ENCODE peak calls at places on chromosomes 11 and 22, in seven cellular contexts. One of them, this sample, is unnamed.

GRCh38 chr11:2760196-2760871 is 60.5 kb upstream of the KCNQ1OT1 start:
- DNase-seq in left cardiac atrium: no peak
- DNase-seq in stimulated activated CD8-positive, alpha-beta memory T cell treated with anti-CD3 and anti-CD28 coated beads, Interleukin-4, amount 100 ng/mL, for 24 hours: no peak
- DNase-seq in anterior cingulate cortex: no peak
- DNase-seq in kidney: peak; percentile 90
- DNase-seq in LHCN-M2: no peak
- DNase-seq in skeletal muscle cell: no peak
- DNase-seq in this sample: no peak

GRCh38 chr11:83194284-83195175 is 1.0 kb downstream of the ANKRD42 start:
- DNase-seq in LHCN-M2: peak; percentile 66
- DNase-seq in kidney: peak; percentile 90
- DNase-seq in anterior cingulate cortex: peak; percentile 14
- DNase-seq in skeletal muscle cell: peak; percentile 41
- DNase-seq in left cardiac atrium: peak; percentile 81
- DNase-seq in stimulated activated CD8-positive, alpha-beta memory T cell treated with anti-CD3 and anti-CD28 coated beads, Interleukin-4, amount 100 ng/mL, for 24 hours: peak; percentile 37
- DNase-seq in this sample: peak; percentile 76

GRCh38 chr11:134037093-134037908 is 31.6 kb upstream of the JAM3 start:
- DNase-seq in stimulated activated CD8-positive, alpha-beta memory T cell treated with anti-CD3 and anti-CD28 coated beads, Interleukin-4, amount 100 ng/mL, for 24 hours: peak; percentile 34
- DNase-seq in anterior cingulate cortex: no peak
- DNase-seq in kidney: peak; percentile 92
- DNase-seq in LHCN-M2: no peak
- DNase-seq in skeletal muscle cell: no peak
- DNase-seq in left cardiac atrium: peak; percentile 85
- DNase-seq in this sample: no peak

GRCh38 chr11:72069200-72069599 is 11.1 kb downstream of the NUMA1 start:
- DNase-seq in LHCN-M2: peak; percentile 26
- DNase-seq in anterior cingulate cortex: no peak
- DNase-seq in skeletal muscle cell: no peak
- DNase-seq in stimulated activated CD8-positive, alpha-beta memory T cell treated with anti-CD3 and anti-CD28 coated beads, Interleukin-4, amount 100 ng/mL, for 24 hours: no peak
- DNase-seq in left cardiac atrium: no peak
- DNase-seq in kidney: no peak
- DNase-seq in this sample: no peak

GRCh38 chr11:30131535-30131934 is 99.3 kb upstream of the FSHB start:
- DNase-seq in stimulated activated CD8-positive, alpha-beta memory T cell treated with anti-CD3 and anti-CD28 coated beads, Interleukin-4, amount 100 ng/mL, for 24 hours: no peak
- DNase-seq in skeletal muscle cell: peak; percentile 34
- DNase-seq in LHCN-M2: peak; percentile 6
- DNase-seq in kidney: no peak
- DNase-seq in anterior cingulate cortex: no peak
- DNase-seq in left cardiac atrium: no peak
- DNase-seq in this sample: peak; percentile 19

GRCh38 chr11:32094931-32095330 is 4.1 kb downstream of the RCN1 start:
- DNase-seq in left cardiac atrium: peak; percentile 43
- DNase-seq in anterior cingulate cortex: no peak
- DNase-seq in kidney: no peak
- DNase-seq in skeletal muscle cell: no peak
- DNase-seq in stimulated activated CD8-positive, alpha-beta memory T cell treated with anti-CD3 and anti-CD28 coated beads, Interleukin-4, amount 100 ng/mL, for 24 hours: no peak
- DNase-seq in LHCN-M2: no peak
- DNase-seq in this sample: no peak

GRCh38 chr11:125378596-125378995 is 117.5 kb downstream of the FEZ1 start:
- DNase-seq in skeletal muscle cell: no peak
- DNase-seq in anterior cingulate cortex: no peak
- DNase-seq in LHCN-M2: no peak
- DNase-seq in stimulated activated CD8-positive, alpha-beta memory T cell treated with anti-CD3 and anti-CD28 coated beads, Interleukin-4, amount 100 ng/mL, for 24 hours: no peak
- DNase-seq in kidney: peak; percentile 42
- DNase-seq in left cardiac atrium: no peak
- DNase-seq in this sample: no peak

GRCh38 chr11:44559207-44559943 is 6.1 kb upstream of the CD82 start:
- DNase-seq in stimulated activated CD8-positive, alpha-beta memory T cell treated with anti-CD3 and anti-CD28 coated beads, Interleukin-4, amount 100 ng/mL, for 24 hours: no peak
- DNase-seq in skeletal muscle cell: no peak
- DNase-seq in anterior cingulate cortex: no peak
- DNase-seq in LHCN-M2: no peak
- DNase-seq in kidney: no peak
- DNase-seq in left cardiac atrium: no peak
- DNase-seq in this sample: no peak

GRCh38 chr11:15774021-15774862 is 582.1 kb downstream of the SOX6 start:
- DNase-seq in stimulated activated CD8-positive, alpha-beta memory T cell treated with anti-CD3 and anti-CD28 coated beads, Interleukin-4, amount 100 ng/mL, for 24 hours: no peak
- DNase-seq in LHCN-M2: no peak
- DNase-seq in anterior cingulate cortex: no peak
- DNase-seq in skeletal muscle cell: no peak
- DNase-seq in kidney: no peak
- DNase-seq in left cardiac atrium: no peak
- DNase-seq in this sample: no peak

GRCh38 chr11:66409226-66409625 is 11.6 kb upstream of the NPAS4 start:
- DNase-seq in skeletal muscle cell: no peak
- DNase-seq in kidney: no peak
- DNase-seq in left cardiac atrium: no peak
- DNase-seq in anterior cingulate cortex: no peak
- DNase-seq in stimulated activated CD8-positive, alpha-beta memory T cell treated with anti-CD3 and anti-CD28 coated beads, Interleukin-4, amount 100 ng/mL, for 24 hours: no peak
- DNase-seq in LHCN-M2: no peak
- DNase-seq in this sample: no peak

GRCh38 chr11:8080674-8081590 is at the start of gene TUB:
- DNase-seq in anterior cingulate cortex: peak; percentile 59
- DNase-seq in LHCN-M2: no peak
- DNase-seq in kidney: no peak
- DNase-seq in stimulated activated CD8-positive, alpha-beta memory T cell treated with anti-CD3 and anti-CD28 coated beads, Interleukin-4, amount 100 ng/mL, for 24 hours: no peak
- DNase-seq in left cardiac atrium: peak; percentile 41
- DNase-seq in skeletal muscle cell: no peak
- DNase-seq in this sample: no peak

GRCh38 chr11:74354036-74354435 is 42.6 kb upstream of the P4HA3 start:
- DNase-seq in anterior cingulate cortex: no peak
- DNase-seq in kidney: no peak
- DNase-seq in stimulated activated CD8-positive, alpha-beta memory T cell treated with anti-CD3 and anti-CD28 coated beads, Interleukin-4, amount 100 ng/mL, for 24 hours: no peak
- DNase-seq in LHCN-M2: no peak
- DNase-seq in skeletal muscle cell: no peak
- DNase-seq in left cardiac atrium: no peak
- DNase-seq in this sample: no peak

GRCh38 chr11:44300881-44301855 is 8.8 kb downstream of the ALX4 start:
- DNase-seq in skeletal muscle cell: peak; percentile 31
- DNase-seq in left cardiac atrium: no peak
- DNase-seq in anterior cingulate cortex: no peak
- DNase-seq in kidney: no peak
- DNase-seq in stimulated activated CD8-positive, alpha-beta memory T cell treated with anti-CD3 and anti-CD28 coated beads, Interleukin-4, amount 100 ng/mL, for 24 hours: no peak
- DNase-seq in LHCN-M2: peak; percentile 30
- DNase-seq in this sample: no peak

GRCh38 chr22:22074634-22075381 is 92.2 kb upstream of the TOP3B start:
- DNase-seq in LHCN-M2: peak; percentile 50
- DNase-seq in left cardiac atrium: no peak
- DNase-seq in skeletal muscle cell: no peak
- DNase-seq in kidney: no peak
- DNase-seq in stimulated activated CD8-positive, alpha-beta memory T cell treated with anti-CD3 and anti-CD28 coated beads, Interleukin-4, amount 100 ng/mL, for 24 hours: no peak
- DNase-seq in anterior cingulate cortex: no peak
- DNase-seq in this sample: no peak

GRCh38 chr22:46546466-46547178 is 9.2 kb upstream of the CELSR1 start:
- DNase-seq in skeletal muscle cell: no peak
- DNase-seq in anterior cingulate cortex: no peak
- DNase-seq in left cardiac atrium: peak; percentile 84
- DNase-seq in stimulated activated CD8-positive, alpha-beta memory T cell treated with anti-CD3 and anti-CD28 coated beads, Interleukin-4, amount 100 ng/mL, for 24 hours: no peak
- DNase-seq in kidney: peak; percentile 88
- DNase-seq in LHCN-M2: peak; percentile 48
- DNase-seq in this sample: no peak

GRCh38 chr11:44285756-44286155 is 24.2 kb downstream of the ALX4 start:
- DNase-seq in skeletal muscle cell: no peak
- DNase-seq in LHCN-M2: no peak
- DNase-seq in kidney: no peak
- DNase-seq in anterior cingulate cortex: no peak
- DNase-seq in left cardiac atrium: no peak
- DNase-seq in stimulated activated CD8-positive, alpha-beta memory T cell treated with anti-CD3 and anti-CD28 coated beads, Interleukin-4, amount 100 ng/mL, for 24 hours: no peak
- DNase-seq in this sample: no peak

GRCh38 chr11:33620423-33621120 is 80.1 kb downstream of the C11orf91 start:
- DNase-seq in left cardiac atrium: no peak
- DNase-seq in anterior cingulate cortex: no peak
- DNase-seq in stimulated activated CD8-positive, alpha-beta memory T cell treated with anti-CD3 and anti-CD28 coated beads, Interleukin-4, amount 100 ng/mL, for 24 hours: no peak
- DNase-seq in kidney: no peak
- DNase-seq in LHCN-M2: peak; percentile 58
- DNase-seq in skeletal muscle cell: no peak
- DNase-seq in this sample: peak; percentile 48

GRCh38 chr11:75147875-75148263 is 3.0 kb upstream of the SLCO2B1 start:
- DNase-seq in LHCN-M2: no peak
- DNase-seq in anterior cingulate cortex: peak; percentile 18
- DNase-seq in skeletal muscle cell: no peak
- DNase-seq in left cardiac atrium: peak; percentile 53
- DNase-seq in stimulated activated CD8-positive, alpha-beta memory T cell treated with anti-CD3 and anti-CD28 coated beads, Interleukin-4, amount 100 ng/mL, for 24 hours: no peak
- DNase-seq in kidney: no peak
- DNase-seq in this sample: no peak

GRCh38 chr22:29255064-29255621 is 12.6 kb downstream of the RHBDD3 start:
- DNase-seq in left cardiac atrium: no peak
- DNase-seq in skeletal muscle cell: no peak
- DNase-seq in stimulated activated CD8-positive, alpha-beta memory T cell treated with anti-CD3 and anti-CD28 coated beads, Interleukin-4, amount 100 ng/mL, for 24 hours: no peak
- DNase-seq in anterior cingulate cortex: no peak
- DNase-seq in LHCN-M2: no peak
- DNase-seq in kidney: no peak
- DNase-seq in this sample: no peak

GRCh38 chr11:131666006-131666405 is 295.6 kb downstream of the NTM start:
- DNase-seq in left cardiac atrium: no peak
- DNase-seq in kidney: no peak
- DNase-seq in anterior cingulate cortex: no peak
- DNase-seq in skeletal muscle cell: no peak
- DNase-seq in LHCN-M2: no peak
- DNase-seq in stimulated activated CD8-positive, alpha-beta memory T cell treated with anti-CD3 and anti-CD28 coated beads, Interleukin-4, amount 100 ng/mL, for 24 hours: no peak
- DNase-seq in this sample: no peak

GRCh38 chr22:43150731-43151206 is 590 bp upstream of the TSPO start:
- DNase-seq in left cardiac atrium: no peak
- DNase-seq in anterior cingulate cortex: no peak
- DNase-seq in skeletal muscle cell: no peak
- DNase-seq in LHCN-M2: no peak
- DNase-seq in kidney: peak; percentile 69
- DNase-seq in stimulated activated CD8-positive, alpha-beta memory T cell treated with anti-CD3 and anti-CD28 coated beads, Interleukin-4, amount 100 ng/mL, for 24 hours: no peak
- DNase-seq in this sample: no peak

GRCh38 chr11:74055938-74056337 is 47.1 kb upstream of the UCP3 start:
- DNase-seq in anterior cingulate cortex: no peak
- DNase-seq in skeletal muscle cell: peak; percentile 36
- DNase-seq in LHCN-M2: peak; percentile 79
- DNase-seq in kidney: no peak
- DNase-seq in stimulated activated CD8-positive, alpha-beta memory T cell treated with anti-CD3 and anti-CD28 coated beads, Interleukin-4, amount 100 ng/mL, for 24 hours: no peak
- DNase-seq in left cardiac atrium: no peak
- DNase-seq in this sample: peak; percentile 83

GRCh38 chr11:92845390-92846185 is 123.9 kb upstream of the MTNR1B start:
- DNase-seq in left cardiac atrium: no peak
- DNase-seq in kidney: no peak
- DNase-seq in stimulated activated CD8-positive, alpha-beta memory T cell treated with anti-CD3 and anti-CD28 coated beads, Interleukin-4, amount 100 ng/mL, for 24 hours: no peak
- DNase-seq in LHCN-M2: no peak
- DNase-seq in skeletal muscle cell: no peak
- DNase-seq in anterior cingulate cortex: no peak
- DNase-seq in this sample: peak; percentile 75

GRCh38 chr22:20957118-20957690 is 9.9 kb upstream of the AIFM3 start:
- DNase-seq in skeletal muscle cell: no peak
- DNase-seq in LHCN-M2: no peak
- DNase-seq in kidney: peak; percentile 82
- DNase-seq in left cardiac atrium: no peak
- DNase-seq in anterior cingulate cortex: no peak
- DNase-seq in stimulated activated CD8-positive, alpha-beta memory T cell treated with anti-CD3 and anti-CD28 coated beads, Interleukin-4, amount 100 ng/mL, for 24 hours: no peak
- DNase-seq in this sample: no peak

GRCh38 chr11:17561111-17561415 is 14.0 kb downstream of the OTOG start:
- DNase-seq in LHCN-M2: no peak
- DNase-seq in stimulated activated CD8-positive, alpha-beta memory T cell treated with anti-CD3 and anti-CD28 coated beads, Interleukin-4, amount 100 ng/mL, for 24 hours: no peak
- DNase-seq in anterior cingulate cortex: no peak
- DNase-seq in skeletal muscle cell: no peak
- DNase-seq in left cardiac atrium: no peak
- DNase-seq in kidney: no peak
- DNase-seq in this sample: no peak

GRCh38 chr11:59706518-59707285 is 6.9 kb downstream of the OR10V1 start:
- DNase-seq in anterior cingulate cortex: no peak
- DNase-seq in stimulated activated CD8-positive, alpha-beta memory T cell treated with anti-CD3 and anti-CD28 coated beads, Interleukin-4, amount 100 ng/mL, for 24 hours: no peak
- DNase-seq in LHCN-M2: peak; percentile 93
- DNase-seq in skeletal muscle cell: peak; percentile 39
- DNase-seq in kidney: no peak
- DNase-seq in left cardiac atrium: no peak
- DNase-seq in this sample: peak; percentile 97

GRCh38 chr11:2860636-2861035 is 24.9 kb downstream of the CDKN1C start:
- DNase-seq in anterior cingulate cortex: no peak
- DNase-seq in skeletal muscle cell: no peak
- DNase-seq in LHCN-M2: peak; percentile 10
- DNase-seq in kidney: no peak
- DNase-seq in left cardiac atrium: no peak
- DNase-seq in stimulated activated CD8-positive, alpha-beta memory T cell treated with anti-CD3 and anti-CD28 coated beads, Interleukin-4, amount 100 ng/mL, for 24 hours: no peak
- DNase-seq in this sample: no peak

GRCh38 chr11:71568707-71569349 is 3.5 kb downstream of the KRTAP5-10 start:
- DNase-seq in kidney: no peak
- DNase-seq in LHCN-M2: peak; percentile 26
- DNase-seq in stimulated activated CD8-positive, alpha-beta memory T cell treated with anti-CD3 and anti-CD28 coated beads, Interleukin-4, amount 100 ng/mL, for 24 hours: no peak
- DNase-seq in anterior cingulate cortex: no peak
- DNase-seq in left cardiac atrium: no peak
- DNase-seq in skeletal muscle cell: no peak
- DNase-seq in this sample: peak; percentile 2

GRCh38 chr11:106088896-106089295 is 11.4 kb downstream of the AASDHPPT start:
- DNase-seq in anterior cingulate cortex: no peak
- DNase-seq in LHCN-M2: peak; percentile 8
- DNase-seq in stimulated activated CD8-positive, alpha-beta memory T cell treated with anti-CD3 and anti-CD28 coated beads, Interleukin-4, amount 100 ng/mL, for 24 hours: no peak
- DNase-seq in skeletal muscle cell: no peak
- DNase-seq in kidney: no peak
- DNase-seq in left cardiac atrium: no peak
- DNase-seq in this sample: peak; percentile 21

GRCh38 chr22:23888615-23889401 is 5.4 kb upstream of the MIF start:
- DNase-seq in kidney: no peak
- DNase-seq in LHCN-M2: peak; percentile 58
- DNase-seq in left cardiac atrium: no peak
- DNase-seq in skeletal muscle cell: no peak
- DNase-seq in stimulated activated CD8-positive, alpha-beta memory T cell treated with anti-CD3 and anti-CD28 coated beads, Interleukin-4, amount 100 ng/mL, for 24 hours: no peak
- DNase-seq in anterior cingulate cortex: no peak
- DNase-seq in this sample: no peak

GRCh38 chr11:78730267-78730824 is 155.7 kb upstream of the NARS2 start:
- DNase-seq in skeletal muscle cell: no peak
- DNase-seq in kidney: no peak
- DNase-seq in left cardiac atrium: no peak
- DNase-seq in anterior cingulate cortex: no peak
- DNase-seq in LHCN-M2: no peak
- DNase-seq in stimulated activated CD8-positive, alpha-beta memory T cell treated with anti-CD3 and anti-CD28 coated beads, Interleukin-4, amount 100 ng/mL, for 24 hours: no peak
- DNase-seq in this sample: no peak

GRCh38 chr11:358129-358805 is 11.0 kb upstream of the B4GALNT4 start:
- DNase-seq in skeletal muscle cell: no peak
- DNase-seq in LHCN-M2: no peak
- DNase-seq in left cardiac atrium: no peak
- DNase-seq in anterior cingulate cortex: no peak
- DNase-seq in stimulated activated CD8-positive, alpha-beta memory T cell treated with anti-CD3 and anti-CD28 coated beads, Interleukin-4, amount 100 ng/mL, for 24 hours: no peak
- DNase-seq in kidney: no peak
- DNase-seq in this sample: no peak

GRCh38 chr22:49838771-49839717 is 11.4 kb upstream of the BRD1 start:
- DNase-seq in left cardiac atrium: no peak
- DNase-seq in skeletal muscle cell: no peak
- DNase-seq in kidney: peak; percentile 76
- DNase-seq in anterior cingulate cortex: no peak
- DNase-seq in stimulated activated CD8-positive, alpha-beta memory T cell treated with anti-CD3 and anti-CD28 coated beads, Interleukin-4, amount 100 ng/mL, for 24 hours: peak; percentile 76
- DNase-seq in LHCN-M2: no peak
- DNase-seq in this sample: no peak

GRCh38 chr22:25942989-25943411 is 201.0 kb downstream of the MYO18B start:
- DNase-seq in left cardiac atrium: peak; percentile 40
- DNase-seq in stimulated activated CD8-positive, alpha-beta memory T cell treated with anti-CD3 and anti-CD28 coated beads, Interleukin-4, amount 100 ng/mL, for 24 hours: no peak
- DNase-seq in anterior cingulate cortex: peak; percentile 31
- DNase-seq in LHCN-M2: peak; percentile 68
- DNase-seq in skeletal muscle cell: peak; percentile 1
- DNase-seq in kidney: no peak
- DNase-seq in this sample: no peak

GRCh38 chr22:42717197-42717967 is 3.3 kb downstream of the A4GALT start:
- DNase-seq in stimulated activated CD8-positive, alpha-beta memory T cell treated with anti-CD3 and anti-CD28 coated beads, Interleukin-4, amount 100 ng/mL, for 24 hours: no peak
- DNase-seq in anterior cingulate cortex: no peak
- DNase-seq in left cardiac atrium: no peak
- DNase-seq in skeletal muscle cell: no peak
- DNase-seq in kidney: no peak
- DNase-seq in LHCN-M2: peak; percentile 72
- DNase-seq in this sample: peak; percentile 43

GRCh38 chr11:128448981-128449713 is 138.2 kb downstream of the ETS1 start:
- DNase-seq in LHCN-M2: no peak
- DNase-seq in skeletal muscle cell: no peak
- DNase-seq in anterior cingulate cortex: no peak
- DNase-seq in stimulated activated CD8-positive, alpha-beta memory T cell treated with anti-CD3 and anti-CD28 coated beads, Interleukin-4, amount 100 ng/mL, for 24 hours: no peak
- DNase-seq in left cardiac atrium: no peak
- DNase-seq in kidney: no peak
- DNase-seq in this sample: no peak

GRCh38 chr11:44453213-44453612 is 112.2 kb upstream of the CD82 start:
- DNase-seq in skeletal muscle cell: no peak
- DNase-seq in left cardiac atrium: no peak
- DNase-seq in kidney: no peak
- DNase-seq in anterior cingulate cortex: no peak
- DNase-seq in stimulated activated CD8-positive, alpha-beta memory T cell treated with anti-CD3 and anti-CD28 coated beads, Interleukin-4, amount 100 ng/mL, for 24 hours: no peak
- DNase-seq in LHCN-M2: no peak
- DNase-seq in this sample: no peak

GRCh38 chr11:96483550-96483949 is 93.7 kb downstream of the JRKL start:
- DNase-seq in left cardiac atrium: no peak
- DNase-seq in stimulated activated CD8-positive, alpha-beta memory T cell treated with anti-CD3 and anti-CD28 coated beads, Interleukin-4, amount 100 ng/mL, for 24 hours: no peak
- DNase-seq in skeletal muscle cell: no peak
- DNase-seq in LHCN-M2: no peak
- DNase-seq in kidney: no peak
- DNase-seq in anterior cingulate cortex: no peak
- DNase-seq in this sample: no peak

This sample was measured in bronchial epithelial cell.